ENCODE peak calls at places on chromosomes 13 and 19, in nine cellular contexts. One of them, this sample, is unnamed.

GRCh38 chr19:9827325-9828238 is at the start of gene UBL5:
- DNase-seq in KBM-7: peak
- DNase-seq in stromal cell of bone marrow: peak
- DNase-seq in NCI-H2081: peak
- DNase-seq in AG04450: no peak
- DNase-seq in CD4-positive, alpha-beta T cell: peak
- DNase-seq in NCI-H146: peak
- DNase-seq in iPS DF 6.9: peak
- DNase-seq in OCI-M1: peak
- DNase-seq in this sample: peak

GRCh38 chr13:23639672-23640275 is 69.6 kb downstream of the TNFRSF19 start:
- DNase-seq in OCI-M1: no peak
- DNase-seq in iPS DF 6.9: no peak
- DNase-seq in AG04450: no peak
- DNase-seq in KBM-7: no peak
- DNase-seq in NCI-H146: no peak
- DNase-seq in stromal cell of bone marrow: no peak
- DNase-seq in NCI-H2081: peak
- DNase-seq in CD4-positive, alpha-beta T cell: no peak
- DNase-seq in this sample: no peak

GRCh38 chr19:33673996-33674395 is 52.2 kb downstream of the CHST8 start:
- DNase-seq in NCI-H146: no peak
- DNase-seq in AG04450: no peak
- DNase-seq in KBM-7: no peak
- DNase-seq in iPS DF 6.9: no peak
- DNase-seq in OCI-M1: no peak
- DNase-seq in stromal cell of bone marrow: no peak
- DNase-seq in CD4-positive, alpha-beta T cell: no peak
- DNase-seq in NCI-H2081: no peak
- DNase-seq in this sample: no peak

GRCh38 chr19:4969772-4970531 is 1.0 kb downstream of the KDM4B start:
- DNase-seq in KBM-7: peak
- DNase-seq in NCI-H146: no peak
- DNase-seq in AG04450: no peak
- DNase-seq in iPS DF 6.9: no peak
- DNase-seq in CD4-positive, alpha-beta T cell: no peak
- DNase-seq in stromal cell of bone marrow: no peak
- DNase-seq in NCI-H2081: no peak
- DNase-seq in OCI-M1: peak
- DNase-seq in this sample: peak

GRCh38 chr13:106373989-106374572 is 161.4 kb downstream of the EFNB2 start:
- DNase-seq in NCI-H2081: no peak
- DNase-seq in OCI-M1: no peak
- DNase-seq in iPS DF 6.9: no peak
- DNase-seq in CD4-positive, alpha-beta T cell: no peak
- DNase-seq in NCI-H146: no peak
- DNase-seq in stromal cell of bone marrow: peak
- DNase-seq in AG04450: no peak
- DNase-seq in KBM-7: peak
- DNase-seq in this sample: no peak

GRCh38 chr13:102136735-102137296 is 265.0 kb downstream of the FGF14 start:
- DNase-seq in OCI-M1: no peak
- DNase-seq in CD4-positive, alpha-beta T cell: no peak
- DNase-seq in NCI-H146: no peak
- DNase-seq in AG04450: no peak
- DNase-seq in KBM-7: no peak
- DNase-seq in iPS DF 6.9: no peak
- DNase-seq in NCI-H2081: no peak
- DNase-seq in stromal cell of bone marrow: no peak
- DNase-seq in this sample: no peak

GRCh38 chr13:65592757-65593156 is 1637.4 kb downstream of the PCDH9 start:
- DNase-seq in AG04450: no peak
- DNase-seq in stromal cell of bone marrow: no peak
- DNase-seq in iPS DF 6.9: no peak
- DNase-seq in OCI-M1: no peak
- DNase-seq in NCI-H2081: no peak
- DNase-seq in KBM-7: no peak
- DNase-seq in CD4-positive, alpha-beta T cell: no peak
- DNase-seq in NCI-H146: no peak
- DNase-seq in this sample: no peak

GRCh38 chr19:40923934-40924391 is 41.9 kb upstream of the CYP2A7 start:
- DNase-seq in AG04450: no peak
- DNase-seq in iPS DF 6.9: no peak
- DNase-seq in CD4-positive, alpha-beta T cell: no peak
- DNase-seq in KBM-7: no peak
- DNase-seq in NCI-H146: no peak
- DNase-seq in OCI-M1: no peak
- DNase-seq in stromal cell of bone marrow: no peak
- DNase-seq in NCI-H2081: no peak
- DNase-seq in this sample: no peak

GRCh38 chr19:2766594-2767372 is 16.3 kb downstream of the SGTA start:
- DNase-seq in stromal cell of bone marrow: no peak
- DNase-seq in AG04450: no peak
- DNase-seq in CD4-positive, alpha-beta T cell: no peak
- DNase-seq in KBM-7: no peak
- DNase-seq in NCI-H2081: no peak
- DNase-seq in iPS DF 6.9: no peak
- DNase-seq in OCI-M1: no peak
- DNase-seq in NCI-H146: no peak
- DNase-seq in this sample: no peak

GRCh38 chr19:44552324-44552723 is 22.8 kb upstream of the CEACAM20 start:
- DNase-seq in stromal cell of bone marrow: no peak
- DNase-seq in NCI-H2081: no peak
- DNase-seq in KBM-7: peak
- DNase-seq in AG04450: no peak
- DNase-seq in iPS DF 6.9: peak
- DNase-seq in OCI-M1: peak
- DNase-seq in CD4-positive, alpha-beta T cell: no peak
- DNase-seq in NCI-H146: peak
- DNase-seq in this sample: peak